ENCODE peak calls at places on chromosomes 1 and 21, in eight cellular contexts. X is T-helper 17 cell; W is lower lobe of right lung; E is left ventricle myocardium superior; S is naive thymus-derived CD4-positive, alpha-beta T cell; O is activated naive CD8-positive, alpha-beta T cell treated with anti-CD3 and anti-CD28 coated beads, Interleukin-2, amount 10 ng/mL, durations not matched to agents 7 days and 5 days; I is heart left ventricle; B is CD4-positive, CD25-positive, alpha-beta regulatory T cell. V is an unnamed sample.

GRCh38 chr1:188350104-188350503 is 1521.4 kb downstream of the PLA2G4A start:
- ATAC-seq in W (no peak), E (no peak), I (no peak), O (no peak), B (no peak), X (no peak), S (no peak), V (no peak)

GRCh38 chr1:162847839-162848453 is 13.0 kb downstream of the CCDC190 start:
- ATAC-seq in X (peak), I (peak), B (peak), O (no peak), E (peak), W (peak), S (peak), V (peak)

GRCh38 chr1:220151454-220151853 is 57.5 kb downstream of the IARS2 start:
- ATAC-seq in E (peak), S (no peak), I (peak), W (no peak), O (no peak), X (no peak), B (no peak), V (no peak)

GRCh38 chr1:234504969-234505773 is 26.2 kb upstream of the TARBP1 start:
- ATAC-seq in O (peak), X (no peak), W (no peak), I (no peak), S (no peak), B (no peak), E (no peak), V (no peak)

GRCh38 chr21:46054447-46054846 is 43.5 kb upstream of the COL6A2 start:
- ATAC-seq in B (no peak), I (no peak), W (peak), O (no peak), S (no peak), X (no peak), E (peak), V (peak)

GRCh38 chr1:20322081-20322824 is 31.6 kb downstream of the VWA5B1 start:
- ATAC-seq in X (peak), O (peak), W (no peak), B (peak), S (peak), I (no peak), E (no peak), V (no peak)

GRCh38 chr1:40059960-40060337 is 19.4 kb downstream of the CAP1 start:
- ATAC-seq in E (peak), I (peak), X (peak), S (no peak), W (peak), O (peak), B (no peak), V (no peak)

GRCh38 chr1:42692941-42693340 is 10.7 kb downstream of the YBX1 start:
- ATAC-seq in E (no peak), I (no peak), O (no peak), X (no peak), S (no peak), W (peak), B (no peak), V (no peak)

GRCh38 chr1:35016406-35016805 is 15.3 kb downstream of the ZMYM6 start:
- ATAC-seq in X (no peak), W (no peak), S (no peak), E (no peak), B (no peak), I (no peak), O (no peak), V (no peak)

GRCh38 chr1:206895320-206895719 is 1.9 kb upstream of the IL24 start:
- ATAC-seq in B (no peak), O (no peak), W (no peak), X (no peak), I (no peak), E (no peak), S (no peak), V (no peak)

GRCh38 chr21:43988016-43988415 is 24.1 kb upstream of the TRAPPC10 start:
- ATAC-seq in S (no peak), X (no peak), I (no peak), W (no peak), B (no peak), O (no peak), E (peak), V (no peak)

GRCh38 chr1:12014141-12014981 is 4.9 kb upstream of the MIIP start:
- ATAC-seq in S (no peak), E (peak), X (no peak), I (peak), W (peak), O (no peak), B (no peak), V (no peak)

GRCh38 chr1:81325404-81325803 is 475.3 kb upstream of the ADGRL2 start:
- ATAC-seq in I (no peak), W (no peak), B (no peak), E (no peak), O (no peak), S (no peak), X (no peak), V (no peak)

GRCh38 chr21:35325953-35326352 is 276.9 kb upstream of the RUNX1 start:
- ATAC-seq in B (no peak), E (no peak), X (no peak), I (no peak), S (no peak), O (no peak), W (no peak), V (no peak)